ENCODE peak calls at places on chromosomes 7 and 10, in six cellular contexts. F is T-helper 1 cell, K is GM13976, N is nephron progenitor cell, C is fibroblast of villous mesenchyme, I is T47D. D is an unnamed sample.

GRCh38 chr7:46811529-46811928 is 770.4 kb downstream of the TNS3 start:
- DNase-seq in F (no peak), K (no peak), N (no peak), C (peak; percentile 84), I (no peak), D (no peak)

GRCh38 chr10:58326967-58327381 is 7.8 kb upstream of the UBE2D1 start:
- DNase-seq in F (no peak), K (no peak), N (no peak), C (peak; percentile 67), I (no peak), D (no peak)

GRCh38 chr7:139407555-139407954 is 47.9 kb downstream of the LUC7L2 start:
- DNase-seq in F (no peak), K (no peak), N (no peak), C (no peak), I (no peak), D (no peak)

GRCh38 chr10:30984563-30985328 is 46.9 kb downstream of the ZNF438 start:
- DNase-seq in F (no peak), K (no peak), N (no peak), C (peak; percentile 91), I (no peak), D (no peak)

GRCh38 chr10:21526184-21526951 is 886 bp upstream of the SKIDA1 start:
- DNase-seq in F (peak; percentile 49), K (peak; percentile 72), N (peak; percentile 82), C (peak; percentile 80), I (peak; percentile 50), D (peak; percentile 50)

GRCh38 chr7:149197675-149198074 is 2.3 kb downstream of the ZNF282 start:
- DNase-seq in F (no peak), K (no peak), N (no peak), C (no peak), I (no peak), D (no peak)

GRCh38 chr10:10870523-10871241 is 147.0 kb upstream of the CELF2 start:
- DNase-seq in F (no peak), K (peak; percentile 12), N (peak; percentile 80), C (peak; percentile 39), I (no peak), D (no peak)

GRCh38 chr10:66931340-66931948 is 5.6 kb downstream of the LRRTM3 start:
- DNase-seq in F (peak; percentile 4), K (peak; percentile 28), N (peak; percentile 12), C (peak; percentile 80), I (peak; percentile 81), D (no peak)

GRCh38 chr10:112227331-112227961 is 43.9 kb upstream of the GPAM start:
- DNase-seq in F (no peak), K (no peak), N (no peak), C (peak; percentile 21), I (peak; percentile 13), D (no peak)

D was measured in CD8-positive, alpha-beta memory T cell.